ENCODE peak calls at places on chromosome 13, in four cellular contexts. M is cardiac fibroblast, F is PC-9, V is IMR-90. N is an unnamed sample.

GRCh38 chr13:57666554-57666953 is 35.0 kb downstream of the PCDH17 start:
- DNase-seq in M (no peak), F (no peak), V (no peak), N (no peak)

GRCh38 chr13:42832341-42833153 is 51.2 kb downstream of the FAM216B start:
- DNase-seq in V (peak; percentile 94), M (peak; percentile 97), F (peak; percentile 80), N (peak; percentile 96)

GRCh38 chr13:26052136-26052736 is 420 bp upstream of the SHISA2 start:
- DNase-seq in F (no peak), M (no peak), V (no peak), N (no peak)

GRCh38 chr13:111489301-111489700 is 168.9 kb downstream of the TEX29 start:
- DNase-seq in V (no peak), M (no peak), F (no peak), N (no peak)

GRCh38 chr13:66886248-66886647 is 343.9 kb downstream of the PCDH9 start:
- DNase-seq in V (no peak), M (no peak), F (no peak), N (no peak)

GRCh38 chr13:89910166-89910565 is 1437.3 kb upstream of the MIR17HG start:
- DNase-seq in V (no peak), M (no peak), F (no peak), N (no peak)

GRCh38 chr13:27797228-27797624 is 4.9 kb downstream of the GSX1 start:
- DNase-seq in V (peak; percentile 30), F (no peak), M (peak; percentile 22), N (peak; percentile 3)

GRCh38 chr13:108957369-108958012 is 328.1 kb downstream of the MYO16 start:
- DNase-seq in V (peak; percentile 85), M (peak; percentile 91), F (peak; percentile 95), N (peak; percentile 95)

GRCh38 chr13:57409121-57409520 is 222.4 kb upstream of the PCDH17 start:
- DNase-seq in M (no peak), F (no peak), V (no peak), N (no peak)

GRCh38 chr13:105804561-105805190 is 730.8 kb downstream of the EFNB2 start:
- DNase-seq in F (peak; percentile 47), V (peak; percentile 59), M (peak; percentile 30), N (peak; percentile 22)

GRCh38 chr13:37561031-37561430 is 37.5 kb downstream of the POSTN start:
- DNase-seq in F (no peak), M (peak; percentile 51), V (peak; percentile 0), N (peak; percentile 40)

GRCh38 chr13:39049274-39049673 is 11.0 kb downstream of the NHLRC3 start:
- DNase-seq in M (no peak), F (no peak), V (no peak), N (no peak)

GRCh38 chr13:66469745-66470144 is 760.4 kb downstream of the PCDH9 start:
- DNase-seq in V (no peak), F (no peak), M (no peak), N (no peak)

GRCh38 chr13:41809962-41810361 is 150.9 kb downstream of the VWA8 start:
- DNase-seq in M (no peak), V (no peak), F (no peak), N (no peak)

GRCh38 chr13:51202477-51203046 is 19.6 kb upstream of the FAM124A start:
- DNase-seq in M (peak; percentile 26), F (no peak), V (no peak), N (no peak)

GRCh38 chr13:76991796-76992547 is at the start of gene CLN5:
- DNase-seq in M (peak; percentile 91), F (peak; percentile 83), V (peak; percentile 90), N (peak; percentile 92)

GRCh38 chr13:87810920-87811344 is 139.8 kb downstream of the SLITRK5 start:
- DNase-seq in M (no peak), F (peak; percentile 51), V (no peak), N (no peak)

GRCh38 chr13:41107104-41107571 is 25.5 kb downstream of the KBTBD6 start:
- DNase-seq in M (no peak), F (no peak), V (no peak), N (no peak)

DNA sequence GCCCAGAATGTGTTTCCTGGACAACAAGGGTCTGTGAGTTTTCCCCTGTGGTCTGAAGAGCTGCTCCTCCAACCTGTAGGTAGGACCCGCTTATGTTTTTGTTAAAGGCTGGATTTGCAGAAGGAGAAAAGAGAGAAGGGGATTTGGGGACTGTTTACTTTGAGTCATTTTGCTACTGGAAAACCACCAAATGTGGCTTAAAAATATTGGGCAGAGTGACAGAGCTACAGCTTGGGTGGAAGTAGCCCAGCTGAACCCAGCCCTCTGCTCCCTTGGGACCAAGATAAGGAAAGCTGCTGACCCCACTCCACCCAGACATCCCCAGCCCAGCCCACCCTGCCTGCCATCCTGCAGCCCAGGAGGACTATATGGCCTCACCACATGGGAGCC is 40.0 kb downstream of the TNFRSF19 start:
- DNase-seq in F (no peak), V (peak; percentile 35), M (peak; percentile 50), N (no peak)
- H3K4me3 ChIP-seq in F (no peak overlapping the region), V (no peak overlapping the region), M (no peak overlapping the region), N (peak overlapping the region; percentile 2)

DNA sequence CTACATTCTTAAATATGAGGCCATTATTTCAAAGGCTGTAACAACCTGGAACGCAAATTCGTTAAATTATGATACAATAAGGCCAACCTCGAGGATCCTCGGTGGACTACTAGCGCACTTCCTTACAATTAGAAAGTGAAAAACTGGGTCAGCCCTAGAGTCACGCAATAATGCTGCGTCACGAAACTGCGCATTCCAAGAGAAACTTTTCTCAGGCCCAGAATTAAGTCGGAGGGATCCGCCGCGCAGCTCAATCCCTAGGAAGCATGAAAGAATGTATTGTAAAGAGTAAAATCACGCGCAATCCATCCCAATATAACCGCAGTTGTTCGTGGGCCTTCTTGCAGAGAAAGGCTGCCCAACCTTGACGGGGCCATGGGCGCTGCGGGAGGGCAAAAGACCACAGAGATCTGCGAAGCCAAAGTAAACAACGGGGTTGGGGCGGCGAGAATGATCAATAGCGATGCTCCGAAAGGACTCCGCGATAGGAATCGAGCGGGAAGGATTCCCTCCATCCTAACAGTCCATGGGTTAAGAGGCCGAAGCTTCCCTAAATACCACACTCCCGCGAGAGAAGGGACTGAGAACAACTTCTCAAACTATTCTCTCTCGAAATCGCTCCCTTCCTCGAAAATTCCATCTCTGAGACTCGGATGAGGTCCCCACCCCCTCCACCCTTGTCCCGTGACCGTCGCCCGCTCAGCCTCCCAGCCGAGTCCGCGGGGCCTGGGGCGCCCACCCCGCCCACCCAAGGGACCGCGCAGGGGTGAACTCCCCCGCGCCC is 564 bp downstream of the SPART start:
- DNase-seq in V (peak; percentile 92), M (peak; percentile 92), F (peak; percentile 84), N (peak; percentile 91)
- H3K4me3 ChIP-seq in V (peak overlapping the region; percentile 82), M (peak overlapping the region; percentile 64), F (peak overlapping the region; percentile 92), N (peak overlapping the region; percentile 89)

GRCh38 chr13:74070513-74070912 is 63.7 kb downstream of the KLF12 start:
- DNase-seq in M (no peak), V (no peak), F (no peak), N (no peak)
- H3K4me3 ChIP-seq in M (no peak overlapping the region), V (no peak overlapping the region), F (no peak overlapping the region), N (no peak overlapping the region)

GRCh38 chr13:112930192-112930591 is 38.8 kb upstream of the MCF2L start:
- DNase-seq in M (no peak), V (no peak), F (no peak), N (no peak)

GRCh38 chr13:112928958-112929777 is 39.8 kb upstream of the MCF2L start:
- DNase-seq in M (peak; percentile 23), F (no peak), V (peak; percentile 28), N (peak; percentile 21)

GRCh38 chr13:112929778-112930055 is 39.3 kb upstream of the MCF2L start:
- DNase-seq in F (no peak), M (no peak), V (no peak), N (no peak)

GRCh38 chr13:112932971-112933370 is 36.0 kb upstream of the MCF2L start:
- DNase-seq in F (no peak), M (no peak), V (no peak), N (no peak)

GRCh38 chr13:112931028-112931934 is 37.7 kb upstream of the MCF2L start:
- DNase-seq in F (peak; percentile 56), M (peak; percentile 80), V (peak; percentile 76), N (peak; percentile 70)
- H3K4me3 ChIP-seq in F (no peak overlapping the region), M (no peak overlapping the region), V (no peak overlapping the region), N (no peak overlapping the region)

GRCh38 chr13:99970761-99971575 is 599 bp downstream of the ZIC5 start:
- DNase-seq in F (no peak), M (no peak), V (no peak), N (no peak)
- H3K4me3 ChIP-seq in F (peak overlapping the region; percentile 94), M (no peak overlapping the region), V (no peak overlapping the region), N (no peak overlapping the region)

DNA sequence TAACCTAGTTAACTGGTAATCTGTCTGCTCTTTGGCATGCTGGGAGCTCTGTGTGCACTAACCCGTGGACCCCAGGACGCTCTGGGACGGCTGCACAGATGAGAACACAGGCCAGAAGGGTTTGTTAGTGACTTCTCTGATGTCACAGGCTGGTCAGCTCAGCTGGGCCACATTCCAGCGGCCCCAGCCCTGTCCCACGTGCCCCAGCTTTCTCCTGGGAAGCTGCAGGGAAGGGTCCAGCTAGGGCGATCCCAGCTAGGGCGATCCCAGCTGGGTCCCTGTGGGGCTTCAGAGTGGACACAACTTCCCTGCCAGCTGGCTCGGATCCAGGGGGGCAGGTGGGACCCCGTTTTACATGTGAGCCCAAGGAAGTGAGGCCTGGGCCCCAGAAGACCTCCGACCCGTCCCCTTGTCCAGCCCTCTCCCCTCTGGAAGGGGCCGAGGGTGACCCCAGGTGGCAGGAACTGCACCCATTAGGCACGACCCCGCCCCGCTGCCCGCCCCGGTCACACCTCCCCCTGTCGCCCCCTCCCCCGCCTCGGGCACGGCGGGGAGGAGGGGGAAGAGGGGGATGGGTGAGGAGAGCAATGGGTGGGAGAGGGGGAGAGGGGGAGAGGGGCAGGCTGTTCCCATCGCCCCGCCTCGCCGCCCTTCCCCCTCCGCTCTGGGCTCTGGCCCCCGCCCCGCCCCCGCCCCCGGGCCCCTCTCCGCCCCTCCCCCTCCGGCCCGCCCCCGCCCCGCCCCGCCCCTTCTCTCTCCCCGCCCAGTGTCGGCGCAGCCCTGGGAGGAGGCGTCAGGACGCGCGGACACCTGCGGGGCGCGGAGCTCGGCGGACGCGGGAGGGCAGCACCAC is 75.2 kb upstream of the MCF2L start:
- DNase-seq in V (peak; percentile 21), M (peak; percentile 22), F (no peak), N (no peak)
- H3K4me3 ChIP-seq in V (no peak overlapping the region), M (no peak overlapping the region), F (no peak overlapping the region), N (no peak overlapping the region)

GRCh38 chr13:21079206-21079605 is 17.8 kb upstream of the LATS2 start:
- DNase-seq in M (no peak), F (no peak), V (no peak), N (peak; percentile 70)
- H3K4me3 ChIP-seq in M (no peak overlapping the region), F (no peak overlapping the region), V (no peak overlapping the region), N (no peak overlapping the region)

GRCh38 chr13:80307401-80307987 is 33.4 kb downstream of the SPRY2 start:
- DNase-seq in M (no peak), V (no peak), F (no peak), N (no peak)
- H3K4me3 ChIP-seq in M (no peak overlapping the region), V (no peak overlapping the region), F (no peak overlapping the region), N (no peak overlapping the region)